ENCODE peak calls at places on chromosome 12, in four cellular contexts. G is sigmoid colon, X is HCT116, H is vagina. S is an unnamed sample. For H3K4me1, the result is how much of the 10 kb centered on the place peaks cover.

GRCh38 chr12:90216815-90217214 is 508.2 kb upstream of the ATP2B1 start:
- DNase-seq in G (no peak), X (no peak), H (no peak), S (no peak)

GRCh38 chr12:40820794-40821484 is 128.7 kb downstream of the CNTN1 start:
- DNase-seq in G (no peak), X (no peak), H (no peak), S (no peak)

GRCh38 chr12:91610561-91610960 is 427.9 kb upstream of the DCN start:
- DNase-seq in G (no peak), X (no peak), H (no peak), S (no peak)

GRCh38 chr12:77124767-77125166 is 59.4 kb upstream of the E2F7 start:
- DNase-seq in G (no peak), X (no peak), H (no peak), S (no peak)

GRCh38 chr12:128190052-128190451 is 76.9 kb upstream of the TMEM132C start:
- DNase-seq in G (no peak), X (no peak), H (no peak), S (no peak)

GRCh38 chr12:106046301-106046846 is 92.4 kb downstream of the NUAK1 start:
- DNase-seq in G (no peak), X (no peak), H (peak), S (no peak)

GRCh38 chr12:67241482-67241881 is 27.7 kb upstream of the CAND1 start:
- DNase-seq in G (no peak), X (no peak), H (no peak), S (no peak)

GRCh38 chr12:27859648-27860047 is 79.6 kb upstream of the MANSC4 start:
- DNase-seq in G (no peak), X (no peak), H (no peak), S (no peak)

GRCh38 chr12:87368259-87368658 is 660.9 kb downstream of the C12orf50 start:
- DNase-seq in G (no peak), X (no peak), H (no peak), S (no peak)

GRCh38 chr12:108309674-108310312 is 29.3 kb downstream of the CMKLR1 start:
- DNase-seq in G (no peak), X (no peak), H (no peak), S (no peak)

GRCh38 chr12:80593766-80594165 is 113.7 kb upstream of the MYF6 start:
- DNase-seq in G (no peak), X (no peak), H (no peak), S (no peak)

GRCh38 chr12:122076743-122077495 is 1.6 kb upstream of the MLXIP start:
- DNase-seq in G (no peak), X (no peak), H (no peak), S (peak)

GRCh38 chr12:19707948-19708409 is 268.7 kb downstream of the AEBP2 start:
- DNase-seq in G (no peak), X (peak), H (no peak), S (no peak)

GRCh38 chr12:18361431-18361830 is 100.1 kb downstream of the PIK3C2G start:
- DNase-seq in G (no peak), X (no peak), H (no peak), S (no peak)

GRCh38 chr12:113537041-113537750 is 65.5 kb upstream of the LHX5 start:
- DNase-seq in G (no peak), X (no peak), H (no peak), S (no peak)

GRCh38 chr12:108606492-108606891 is 8.6 kb upstream of the TMEM119 start:
- DNase-seq in G (no peak), X (no peak), H (no peak), S (no peak)

GRCh38 chr12:127881371-127882140 is 385.4 kb upstream of the TMEM132C start:
- DNase-seq in G (no peak), X (no peak), H (no peak), S (no peak)

GRCh38 chr12:124140889-124141550 is 153.9 kb upstream of the RFLNA start:
- DNase-seq in G (no peak), X (no peak), H (no peak), S (no peak)

GRCh38 chr12:93567174-93567573 is 5.3 kb upstream of the SOCS2 start:
- DNase-seq in G (no peak), X (no peak), H (no peak), S (no peak)

GRCh38 chr12:40105265-40105514 is 691 bp downstream of the SLC2A13 start:
- DNase-seq in G (peak), X (no peak), H (no peak), S (peak)

GRCh38 chr12:79021021-79021420 is 156.4 kb downstream of the SYT1 start:
- DNase-seq in G (no peak), X (no peak), H (no peak), S (no peak)

GRCh38 chr12:95304673-95305198 is 87.1 kb downstream of the VEZT start:
- DNase-seq in G (no peak), X (no peak), H (no peak), S (no peak)

GRCh38 chr12:124032265-124032886 is 59.4 kb downstream of the ZNF664 start:
- DNase-seq in G (no peak), X (peak), H (no peak), S (no peak)

GRCh38 chr12:14960548-14961465 is 594 bp downstream of the ARHGDIB start:
- DNase-seq in G (no peak), X (no peak), H (no peak), S (peak)

GRCh38 chr12:42612258-42612608 is 22.7 kb upstream of the PRICKLE1 start:
- DNase-seq in G (no peak), X (no peak), H (no peak), S (no peak)

GRCh38 chr12:102634216-102634615 is 153.9 kb upstream of the IGF1 start:
- DNase-seq in G (no peak), X (no peak), H (no peak), S (no peak)

GRCh38 chr12:56190695-56191155 is 1.4 kb upstream of the SMARCC2 start:
- DNase-seq in G (no peak), X (no peak), H (no peak), S (no peak)

GRCh38 chr12:56189336-56189917 is at the start of gene SMARCC2:
- DNase-seq in G (peak), X (peak), H (peak), S (peak)

GRCh38 chr12:56189918-56190694 is 823 bp upstream of the SMARCC2 start:
- DNase-seq in G (peak), X (peak), H (peak), S (peak)

GRCh38 chr12:56192582-56192981 is 3.3 kb upstream of the SMARCC2 start:
- DNase-seq in G (no peak), X (no peak), H (no peak), S (no peak)

GRCh38 chr12:56193025-56193578 is 3.8 kb upstream of the SMARCC2 start:
- DNase-seq in G (peak), X (peak), H (no peak), S (no peak)
- H3K4me1 ChIP-seq in G (under half), X (under half), H (under half), S (under half)

DNA sequence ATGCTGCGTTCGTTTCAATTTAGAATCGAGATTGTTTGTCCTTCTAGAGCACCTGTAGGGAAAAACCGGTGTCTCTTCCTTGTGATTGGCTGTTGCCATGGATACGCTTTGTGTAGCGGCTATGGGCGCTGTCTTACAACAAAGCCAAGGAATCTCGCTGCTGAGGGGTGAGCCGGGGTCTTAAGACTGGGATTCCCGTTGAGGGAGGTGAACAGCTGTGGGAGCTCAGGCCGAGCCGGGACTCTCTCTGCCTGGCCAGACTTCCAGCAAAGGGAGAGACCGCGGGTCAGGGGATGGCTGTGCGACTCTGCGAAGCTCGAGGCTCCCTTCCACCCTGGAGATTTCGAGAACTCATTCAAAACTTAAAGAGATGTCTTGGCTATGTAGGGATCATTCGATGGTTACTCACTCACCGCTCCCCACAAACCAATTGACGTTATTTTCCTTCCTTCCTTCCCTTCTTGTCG is at the start of the genes LRRIQ1 and TSPAN19:
- DNase-seq in G (peak), X (peak), H (no peak), S (peak)
- TF ChIP-seq POLR2AphosphoS5 in G (no peak), X (no peak), H (no peak), S (no peak)

DNA sequence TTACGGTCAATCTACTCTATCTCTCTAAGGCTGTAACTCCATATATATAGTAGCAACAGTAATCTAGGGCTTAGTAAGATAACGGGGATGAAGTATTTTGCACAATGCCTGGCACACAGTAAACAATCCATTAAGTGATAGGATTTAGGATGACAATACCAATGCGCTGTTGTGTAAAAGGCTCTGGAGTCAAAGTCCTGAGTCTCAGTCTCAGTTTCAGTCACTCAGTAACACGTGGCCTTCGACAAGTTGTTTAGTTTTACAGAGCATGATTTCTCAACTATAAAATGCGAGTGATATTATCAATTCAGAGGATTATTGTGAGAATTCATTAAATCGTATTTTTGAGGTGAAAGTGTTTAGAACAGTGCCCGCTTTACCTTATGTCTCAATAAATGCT is 162.4 kb downstream of the GARIN6 start:
- DNase-seq in G (no peak), X (no peak), H (no peak), S (no peak)
- H3K4me1 ChIP-seq in G (under half), X (under half), H (under half), S (under half)

GRCh38 chr12:54413284-54414190 is 5.5 kb downstream of the ITGA5 start:
- DNase-seq in G (peak), X (no peak), H (no peak), S (peak)
- TF ChIP-seq POLR2AphosphoS5 in G (no peak), X (no peak), H (no peak), S (no peak)

DNA sequence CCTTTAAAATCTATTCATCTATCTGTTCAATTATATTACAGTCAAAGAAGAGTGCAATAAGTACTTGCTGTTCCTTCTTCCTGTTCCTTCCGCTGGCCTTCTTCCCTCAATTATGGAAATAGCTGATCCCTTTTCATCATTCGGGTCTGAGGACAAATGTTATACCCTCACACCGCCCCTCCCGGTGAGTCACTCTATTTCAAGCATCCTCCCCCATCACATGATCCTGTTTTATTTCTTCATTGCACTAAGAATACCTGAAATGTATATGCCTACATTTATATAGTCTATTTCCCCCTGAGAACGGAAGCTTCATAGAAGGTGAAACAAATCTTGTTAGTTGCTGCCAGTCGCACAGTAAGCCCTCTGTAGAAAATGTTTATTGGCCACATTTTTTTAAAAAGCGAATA is 2.5 kb downstream of the SLC38A1 start:
- DNase-seq in G (no peak), X (no peak), H (no peak), S (no peak)
- H3K4me1 ChIP-seq in G (half or more), X (half or more), H (under half), S (half or more)

DNA sequence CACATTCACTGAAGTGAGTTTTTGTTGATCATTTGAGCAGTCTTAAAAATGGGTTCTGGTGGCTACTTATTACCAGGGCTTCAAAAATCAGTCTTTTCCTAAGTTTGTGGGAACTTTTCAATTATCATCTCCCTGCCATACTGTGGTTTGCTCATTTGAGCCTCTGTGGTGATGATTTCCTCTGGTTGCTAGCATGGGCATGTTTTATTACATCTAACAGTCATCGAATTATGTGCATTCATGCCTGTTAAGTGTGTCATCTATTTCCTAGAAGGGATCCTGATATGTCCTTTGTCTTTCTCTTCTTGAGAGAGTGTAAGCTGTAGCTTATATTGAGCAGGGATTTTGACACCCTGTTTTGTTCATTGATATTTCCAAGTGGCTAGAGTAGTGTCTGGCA is 116.8 kb downstream of the WIF1 start:
- DNase-seq in G (no peak), X (no peak), H (no peak), S (no peak)
- TF ChIP-seq POLR2AphosphoS5 in G (no peak), X (no peak), H (peak), S (no peak)

GRCh38 chr12:110694330-110694891 is 5.5 kb upstream of the HVCN1 start:
- DNase-seq in G (peak), X (no peak), H (no peak), S (peak)
- H3K4me1 ChIP-seq in G (under half), X (under half), H (under half), S (under half)

S was measured in spleen.